ENCODE peak calls at places on chromosomes 1 and 21, in six cellular contexts. D, V, P, H, X and M are unnamed samples.

GRCh38 chr1:50348449-50349241 is 74.6 kb downstream of the DMRTA2 start:
- DNase-seq in D (peak), V (peak), P (peak), H (peak), X (peak), M (peak)

GRCh38 chr1:26702680-26703038 is 6.8 kb downstream of the ARID1A start:
- DNase-seq in V (no peak), H (no peak), P (no peak), X (no peak), D (no peak), M (no peak)

GRCh38 chr21:42003051-42003461 is 7.1 kb downstream of the ZBTB21 start:
- DNase-seq in D (no peak), P (no peak), V (no peak), H (peak), X (no peak), M (peak)

GRCh38 chr1:156828414-156829085 is 11.9 kb upstream of the SH2D2A start:
- DNase-seq in P (no peak), V (no peak), D (no peak), X (no peak), H (no peak), M (no peak)

GRCh38 chr1:54110991-54111390 is 41.8 kb downstream of the CDCP2 start:
- DNase-seq in V (peak), D (no peak), P (no peak), H (no peak), X (no peak), M (no peak)

GRCh38 chr1:115765091-115765490 is 3.4 kb downstream of the CASQ2 start:
- DNase-seq in V (no peak), D (no peak), X (no peak), H (no peak), P (no peak), M (no peak)

GRCh38 chr1:211591980-211592493 is 13.1 kb upstream of the SLC30A1 start:
- DNase-seq in X (peak), V (no peak), P (no peak), H (peak), D (peak), M (peak)

GRCh38 chr1:231518485-231519035 is 9.9 kb upstream of the TSNAX start:
- DNase-seq in V (no peak), P (peak), H (no peak), X (no peak), D (no peak), M (no peak)

GRCh38 chr1:17594690-17595601 is 55.4 kb downstream of the ARHGEF10L start:
- DNase-seq in D (no peak), H (no peak), V (no peak), P (no peak), X (no peak), M (no peak)

GRCh38 chr1:151001592-151001991 is 5.1 kb downstream of the MINDY1 start:
- DNase-seq in P (no peak), H (no peak), X (no peak), D (no peak), V (no peak), M (no peak)

GRCh38 chr1:84339503-84339902 is 38.0 kb downstream of the SAMD13 start:
- DNase-seq in V (no peak), X (no peak), H (peak), D (no peak), P (no peak), M (peak)

GRCh38 chr1:42348498-42348897 is 13.5 kb upstream of the FOXJ3 start:
- DNase-seq in P (no peak), D (no peak), H (no peak), V (no peak), X (no peak), M (no peak)

GRCh38 chr1:182279724-182280506 is 111.7 kb downstream of the GLUL start:
- DNase-seq in H (no peak), X (no peak), V (no peak), D (no peak), P (peak), M (no peak)

GRCh38 chr1:208524920-208525319 is 280.7 kb upstream of the PLXNA2 start:
- DNase-seq in D (no peak), H (no peak), P (no peak), V (no peak), X (no peak), M (no peak)

GRCh38 chr1:162882248-162882666 is 21.3 kb upstream of the CCDC190 start:
- DNase-seq in X (no peak), H (peak), D (no peak), V (no peak), P (peak), M (no peak)

GRCh38 chr1:111621050-111621449 is 1.5 kb downstream of the RAP1A start:
- DNase-seq in X (no peak), D (no peak), P (no peak), V (no peak), H (peak), M (peak)

GRCh38 chr1:29450591-29450990 is 214.3 kb downstream of the PTPRU start:
- DNase-seq in X (no peak), V (no peak), D (no peak), H (no peak), P (no peak), M (peak)

GRCh38 chr1:212656730-212657129 is 42.9 kb downstream of the BATF3 start:
- DNase-seq in D (no peak), V (no peak), X (no peak), P (no peak), H (peak), M (peak)

GRCh38 chr1:86557739-86558138 is 10.9 kb downstream of the CLCA4 start:
- DNase-seq in V (no peak), P (no peak), X (no peak), H (no peak), D (no peak), M (no peak)

GRCh38 chr1:201578008-201578888 is 39.3 kb downstream of the NAV1 start:
- DNase-seq in D (no peak), H (no peak), P (no peak), V (no peak), X (no peak), M (no peak)

GRCh38 chr1:203629509-203630082 is 3.0 kb downstream of the ATP2B4 start:
- DNase-seq in D (peak), X (no peak), V (no peak), P (no peak), H (peak), M (no peak)

GRCh38 chr1:56376188-56376984 is 203.0 kb downstream of the PLPP3 start:
- DNase-seq in V (peak), H (peak), P (no peak), X (peak), D (peak), M (peak)

GRCh38 chr1:159600894-159601293 is 13.3 kb downstream of the APCS start:
- DNase-seq in D (no peak), P (no peak), X (no peak), V (no peak), H (no peak), M (peak)

GRCh38 chr1:161374373-161374772 is 6.7 kb upstream of the CFAP126 start:
- DNase-seq in D (no peak), H (peak), X (no peak), P (no peak), V (no peak), M (peak)

GRCh38 chr1:65167544-65167943 is 19.5 kb downstream of the AK4 start:
- DNase-seq in X (no peak), H (no peak), D (no peak), P (no peak), V (no peak), M (no peak)

GRCh38 chr1:207128336-207128921 is 24.4 kb downstream of the C4BPA start:
- DNase-seq in V (no peak), P (no peak), X (no peak), H (no peak), D (no peak), M (peak)

GRCh38 chr1:39269791-39270342 is 65.4 kb downstream of the MACF1 start:
- DNase-seq in V (no peak), H (peak), P (no peak), D (no peak), X (no peak), M (no peak)

GRCh38 chr21:41885341-41886024 is 6.3 kb upstream of the PRDM15 start:
- DNase-seq in H (no peak), V (no peak), P (no peak), X (no peak), D (no peak), M (peak)

GRCh38 chr1:44523747-44524146 is 118.7 kb downstream of the RNF220 start:
- DNase-seq in D (no peak), V (no peak), P (no peak), X (no peak), H (no peak), M (no peak)

GRCh38 chr1:195562074-195562473 is 1046.2 kb downstream of the KCNT2 start:
- DNase-seq in X (no peak), V (no peak), H (no peak), D (no peak), P (no peak), M (no peak)

GRCh38 chr1:235050911-235051360 is 77.7 kb downstream of the TOMM20 start:
- DNase-seq in X (no peak), D (no peak), H (peak), V (no peak), P (no peak), M (no peak)

GRCh38 chr1:52593495-52593894 is 8.7 kb upstream of the GPX7 start:
- DNase-seq in P (no peak), D (no peak), X (no peak), H (no peak), V (no peak), M (no peak)

GRCh38 chr1:228011721-228012311 is 5.0 kb downstream of the WNT3A start:
- DNase-seq in H (no peak), P (no peak), D (no peak), X (no peak), V (no peak), M (no peak)

GRCh38 chr1:64920936-64921589 is 45.3 kb downstream of the JAK1 start:
- DNase-seq in X (peak), H (peak), P (no peak), V (no peak), D (no peak), M (no peak)

GRCh38 chr1:206895837-206896242 is 1.4 kb upstream of the IL24 start:
- DNase-seq in V (peak), X (no peak), D (no peak), H (peak), P (no peak), M (peak)

GRCh38 chr1:190296453-190296852 is 181.2 kb downstream of the BRINP3 start:
- DNase-seq in V (no peak), P (no peak), H (no peak), D (no peak), X (no peak), M (no peak)